ENCODE peak calls at places on chromosomes 16 and 17, in seven cellular contexts. F, R, N, L, T, J and V are unnamed samples.

GRCh38 chr17:65013613-65014391 is 42.7 kb downstream of the GNA13 start:
- DNase-seq in F (peak; percentile 33), R (no peak), N (peak; percentile 93), L (no peak), T (no peak), J (no peak), V (peak; percentile 73)

GRCh38 chr17:80890551-80890930 is 101.1 kb upstream of the CHMP6 start:
- DNase-seq in F (no peak), R (no peak), N (no peak), L (no peak), T (no peak), J (no peak), V (no peak)

GRCh38 chr16:84754353-84754856 is 54.6 kb downstream of the USP10 start:
- DNase-seq in F (peak; percentile 91), R (peak; percentile 76), N (peak; percentile 96), L (no peak), T (no peak), J (peak; percentile 84), V (peak; percentile 78)

GRCh38 chr17:8264836-8265542 is 15.9 kb downstream of the PFAS start:
- DNase-seq in F (no peak), R (no peak), N (no peak), L (no peak), T (no peak), J (no peak), V (no peak)

GRCh38 chr16:77785365-77785764 is 3.0 kb upstream of the VAT1L start:
- DNase-seq in F (no peak), R (no peak), N (no peak), L (no peak), T (no peak), J (no peak), V (no peak)

GRCh38 chr16:83878838-83879237 is 20.1 kb upstream of the MLYCD start:
- DNase-seq in F (peak; percentile 61), R (no peak), N (peak; percentile 75), L (no peak), T (no peak), J (peak; percentile 39), V (no peak)

GRCh38 chr16:57994778-57995177 is 5.7 kb downstream of the ZNF319 start:
- DNase-seq in F (peak; percentile 62), R (peak; percentile 71), N (peak; percentile 61), L (no peak), T (no peak), J (peak; percentile 68), V (peak; percentile 70)

GRCh38 chr16:19717781-19718623 is at the start of the genes IQCK and KNOP1:
- DNase-seq in F (peak; percentile 94), R (peak; percentile 87), N (peak; percentile 92), L (peak; percentile 94), T (peak; percentile 92), J (peak; percentile 93), V (peak; percentile 91)

GRCh38 chr17:35981908-35982330 is 622 bp upstream of the CCL16 start:
- DNase-seq in F (peak; percentile 57), R (no peak), N (no peak), L (no peak), T (no peak), J (peak; percentile 46), V (peak; percentile 30)

GRCh38 chr17:45305532-45306087 is 11.2 kb downstream of the MAP3K14 start:
- DNase-seq in F (no peak), R (no peak), N (peak; percentile 84), L (no peak), T (no peak), J (no peak), V (peak; percentile 31)

GRCh38 chr17:19991252-19991885 is 13.7 kb upstream of the AKAP10 start:
- DNase-seq in F (no peak), R (no peak), N (no peak), L (no peak), T (no peak), J (no peak), V (no peak)

GRCh38 chr17:30600830-30601494 is 123.8 kb downstream of the GOSR1 start:
- DNase-seq in F (peak; percentile 26), R (no peak), N (peak; percentile 21), L (no peak), T (peak; percentile 22), J (no peak), V (peak; percentile 35)

DNA sequence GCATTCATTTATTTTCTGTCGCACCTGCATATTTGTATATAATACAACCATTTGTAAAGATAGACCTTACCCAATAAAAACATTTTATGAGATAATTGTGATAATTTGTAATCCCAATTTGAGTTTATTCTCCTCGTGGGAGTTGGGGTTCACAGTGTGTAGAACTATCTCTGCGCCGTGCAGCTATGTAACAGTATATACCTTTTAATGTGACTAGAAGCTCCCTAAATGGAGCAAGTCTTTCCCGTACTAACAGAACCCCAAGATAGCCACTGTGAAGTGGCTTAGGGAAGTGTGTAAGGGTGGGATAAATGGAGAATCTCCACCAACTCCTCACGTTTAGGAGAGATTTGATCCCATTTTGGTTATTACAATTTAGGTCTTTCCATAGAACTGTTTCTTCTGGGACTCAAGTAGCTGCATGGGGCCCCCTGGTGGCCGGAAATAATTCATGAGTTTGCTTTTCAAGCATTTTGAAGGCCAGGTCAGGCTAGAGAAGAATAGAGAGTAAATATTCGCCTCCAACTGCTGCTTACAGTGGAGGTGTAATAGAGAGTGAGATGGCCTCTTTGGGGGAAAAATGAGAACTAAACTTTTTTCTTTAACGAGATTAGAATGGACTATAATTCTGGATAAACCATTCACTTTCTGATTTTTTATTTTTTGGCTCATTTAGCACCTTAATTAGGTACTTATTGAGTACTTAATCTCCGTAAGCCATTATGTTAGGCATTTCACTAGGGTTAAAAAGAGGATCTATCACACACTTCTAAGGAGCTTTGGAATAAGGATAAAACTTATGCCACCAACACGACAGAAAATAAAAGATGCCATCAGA is 4.5 kb downstream of the TMEM100 start:
- DNase-seq in F (peak; percentile 88), R (peak; percentile 50), N (peak; percentile 88), L (peak; percentile 93), T (peak; percentile 83), J (peak; percentile 76), V (peak; percentile 87)
- TF ChIP-seq CTCF in F (peak; percentile 79), R (peak; percentile 76), N (peak; percentile 85), L (peak; percentile 65), T (peak; percentile 69), J (peak; percentile 39), V (peak; percentile 74)

DNA sequence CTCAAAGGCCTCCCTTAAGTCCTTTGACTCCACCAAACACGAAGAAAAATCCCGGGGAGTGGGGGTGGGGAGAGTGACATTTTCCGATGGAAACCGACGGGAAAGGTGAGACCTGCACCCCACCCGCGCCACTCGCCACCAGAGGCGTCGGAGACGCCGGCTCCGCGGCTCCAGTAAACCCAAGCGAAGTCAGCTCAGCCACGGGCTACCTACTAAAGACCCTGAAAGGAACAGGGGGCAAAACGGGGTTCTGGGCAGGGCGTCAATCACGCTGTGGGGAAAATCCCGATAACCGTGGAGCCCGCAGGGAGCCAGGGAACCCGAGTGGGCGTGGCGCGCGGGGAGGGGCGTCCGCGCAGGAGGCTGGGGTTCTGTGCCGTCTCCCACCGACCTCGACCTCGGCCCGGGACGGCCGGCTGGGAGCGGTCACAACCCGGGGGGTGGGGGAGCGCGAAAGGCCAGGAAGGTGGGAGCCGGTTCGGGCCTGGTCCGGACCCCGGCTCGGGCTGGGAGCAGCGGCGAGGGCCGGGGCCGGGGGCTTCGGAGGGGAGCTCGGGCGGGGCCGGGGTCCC is 565 bp downstream of the WDR45B start:
- DNase-seq in F (peak; percentile 68), R (peak; percentile 81), N (no peak), L (no peak), T (peak; percentile 70), J (peak; percentile 53), V (peak; percentile 51)
- TF ChIP-seq CTCF in F (no peak), R (no peak), N (peak; percentile 22), L (no peak), T (no peak), J (no peak), V (peak; percentile 25)

DNA sequence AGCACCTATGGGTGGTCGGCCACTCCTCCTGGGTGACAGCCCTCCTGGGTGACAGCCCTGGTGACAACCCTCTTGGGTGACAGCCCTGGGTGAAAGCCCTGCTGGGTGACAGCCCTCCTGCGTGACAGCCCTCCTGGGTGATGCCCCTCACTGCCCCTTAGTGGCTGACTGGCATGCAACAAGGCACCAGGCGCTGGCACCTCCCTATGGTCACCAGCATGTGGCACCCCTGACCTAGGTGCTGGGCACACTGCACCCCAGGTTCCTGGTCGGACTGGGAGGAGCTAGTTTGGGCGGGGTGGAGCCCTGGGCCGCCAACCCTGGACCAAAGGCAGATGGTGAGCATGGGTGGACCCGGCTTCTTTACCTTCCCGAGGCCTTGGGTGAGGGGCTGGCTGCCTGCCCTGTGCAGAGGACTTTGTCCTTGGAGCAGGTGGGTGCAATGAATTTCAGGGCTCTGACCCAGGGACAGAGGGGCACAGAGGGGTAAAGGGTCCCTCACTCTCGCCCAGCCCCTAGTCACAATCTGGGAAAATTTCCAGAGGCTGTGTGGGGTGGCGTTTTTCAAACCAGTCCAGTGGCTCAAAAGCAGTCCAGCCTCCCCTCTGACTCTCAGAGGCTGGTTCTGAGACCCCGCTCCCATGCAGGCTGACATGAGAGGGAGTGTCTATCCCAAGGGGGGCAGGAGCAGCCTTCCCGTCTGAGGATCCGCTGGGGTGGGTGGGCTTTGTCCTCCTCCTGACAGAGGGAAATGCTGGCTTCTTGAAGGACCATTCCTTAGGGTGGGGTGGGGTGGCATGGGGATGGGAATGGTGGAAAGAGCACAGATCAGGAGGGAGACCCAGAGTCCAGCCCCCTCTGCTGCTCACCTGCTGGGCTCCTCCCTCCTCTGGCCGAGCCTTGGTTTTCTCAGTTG is 25.9 kb upstream of the TNFRSF13B start:
- DNase-seq in F (no peak), R (no peak), N (no peak), L (no peak), T (no peak), J (peak; percentile 91), V (no peak)
- TF ChIP-seq CTCF in F (no peak), R (peak; percentile 23), N (no peak), L (no peak), T (no peak), J (peak; percentile 95), V (no peak)

GRCh38 chr16:17403156-17403809 is 67.5 kb downstream of the XYLT1 start:
- DNase-seq in F (no peak), R (no peak), N (no peak), L (no peak), T (no peak), J (no peak), V (no peak)
- TF ChIP-seq CTCF in F (no peak), R (no peak), N (no peak), L (no peak), T (no peak), J (no peak), V (no peak)

GRCh38 chr16:11824362-11824761 is 27.0 kb downstream of the RSL1D1 start:
- DNase-seq in F (peak; percentile 46), R (no peak), N (no peak), L (no peak), T (no peak), J (peak; percentile 6), V (no peak)
- TF ChIP-seq CTCF in F (no peak), R (no peak), N (no peak), L (no peak), T (no peak), J (no peak), V (no peak)